ENCODE peak calls at places on chromosomes 6 and 20, in six cellular contexts. O is Panc1, Q is B cell, P is DND-41, W is IMR-90, S is lower leg skin. A is an unnamed sample.

GRCh38 chr20:18007534-18008292 is 38.9 kb downstream of the MGME1 start:
- DNase-seq in O (no peak), Q (no peak), P (no peak), W (no peak), S (no peak), A (no peak)

GRCh38 chr20:18904624-18905023 is 91.0 kb downstream of the SCP2D1 start:
- DNase-seq in O (peak), Q (no peak), P (no peak), W (no peak), S (no peak), A (no peak)

GRCh38 chr6:70327036-70327435 is 24.2 kb upstream of the COL9A1 start:
- DNase-seq in O (no peak), Q (no peak), P (no peak), W (no peak), S (no peak), A (no peak)

GRCh38 chr20:33005132-33005566 is 916 bp upstream of the SUN5 start:
- DNase-seq in O (no peak), Q (no peak), P (peak), W (peak), S (no peak), A (no peak)

GRCh38 chr20:10077081-10077471 is 42.3 kb downstream of the ANKEF1 start:
- DNase-seq in O (no peak), Q (no peak), P (no peak), W (no peak), S (no peak), A (no peak)

GRCh38 chr20:5888051-5888450 is 62.3 kb downstream of the TRMT6 start:
- DNase-seq in O (no peak), Q (no peak), P (no peak), W (no peak), S (no peak), A (no peak)

GRCh38 chr6:29653452-29654038 is 3.3 kb upstream of the MOG start:
- DNase-seq in O (no peak), Q (peak), P (peak), W (peak), S (no peak), A (no peak)

GRCh38 chr6:67541591-67541990 is 1093.5 kb upstream of the ADGRB3 start:
- DNase-seq in O (no peak), Q (no peak), P (no peak), W (no peak), S (no peak), A (no peak)

GRCh38 chr20:1313236-1313964 is 15.5 kb downstream of the SDCBP2 start:
- DNase-seq in O (peak), Q (peak), P (peak), W (peak), S (peak), A (peak)

GRCh38 chr6:161353208-161353613 is 79.3 kb upstream of the AGPAT4 start:
- DNase-seq in O (no peak), Q (no peak), P (no peak), W (no peak), S (no peak), A (no peak)

GRCh38 chr6:3532296-3532916 is 75.6 kb upstream of the SLC22A23 start:
- DNase-seq in O (no peak), Q (no peak), P (no peak), W (no peak), S (no peak), A (no peak)

GRCh38 chr6:142387997-142388815 is 86.4 kb downstream of the ADGRG6 start:
- DNase-seq in O (no peak), Q (no peak), P (no peak), W (peak), S (no peak), A (no peak)

GRCh38 chr6:36615018-36615761 is 21.0 kb downstream of the SRSF3 start:
- DNase-seq in O (no peak), Q (peak), P (peak), W (peak), S (peak), A (no peak)

GRCh38 chr6:133741375-133741861 is 147.5 kb upstream of the TCF21 start:
- DNase-seq in O (no peak), Q (no peak), P (no peak), W (peak), S (no peak), A (no peak)

GRCh38 chr20:21166801-21167200 is 40.9 kb downstream of the KIZ start:
- DNase-seq in O (no peak), Q (no peak), P (peak), W (no peak), S (no peak), A (no peak)

GRCh38 chr6:35808688-35809087 is 3.5 kb downstream of the LHFPL5 start:
- DNase-seq in O (no peak), Q (no peak), P (no peak), W (no peak), S (no peak), A (no peak)

GRCh38 chr6:166583230-166583629 is 3.2 kb downstream of the RAMACL start:
- DNase-seq in O (no peak), Q (no peak), P (no peak), W (no peak), S (peak), A (no peak)

GRCh38 chr20:17568972-17569471 is 853 bp upstream of the DSTN start:
- DNase-seq in O (peak), Q (no peak), P (no peak), W (peak), S (peak), A (peak)

GRCh38 chr20:16530201-16530681 is 43.0 kb downstream of the KIF16B start:
- DNase-seq in O (peak), Q (no peak), P (no peak), W (peak), S (no peak), A (no peak)

GRCh38 chr6:7633361-7633760 is 43.4 kb downstream of the SNRNP48 start:
- DNase-seq in O (no peak), Q (no peak), P (no peak), W (peak), S (no peak), A (no peak)

GRCh38 chr6:84526631-84527030 is 237.8 kb downstream of the TBX18 start:
- DNase-seq in O (no peak), Q (no peak), P (no peak), W (no peak), S (no peak), A (no peak)

GRCh38 chr6:43773050-43773956 is 3.3 kb downstream of the VEGFA start:
- DNase-seq in O (no peak), Q (peak), P (peak), W (peak), S (peak), A (peak)

GRCh38 chr6:90098025-90098474 is 198.6 kb downstream of the BACH2 start:
- DNase-seq in O (no peak), Q (no peak), P (peak), W (peak), S (peak), A (no peak)

GRCh38 chr20:49799698-49800097 is 12.9 kb upstream of the SLC9A8 start:
- DNase-seq in O (no peak), Q (no peak), P (no peak), W (no peak), S (no peak), A (no peak)

GRCh38 chr6:135722182-135722581 is 129.3 kb upstream of the PDE7B start:
- DNase-seq in O (no peak), Q (no peak), P (no peak), W (peak), S (no peak), A (no peak)

GRCh38 chr6:134683783-134684765 is 265.8 kb downstream of the ALDH8A1 start:
- DNase-seq in O (no peak), Q (no peak), P (no peak), W (peak), S (no peak), A (no peak)

GRCh38 chr6:164151161-164151728 is 736.7 kb downstream of the QKI start:
- DNase-seq in O (no peak), Q (no peak), P (no peak), W (no peak), S (no peak), A (no peak)

GRCh38 chr6:135604035-135604865 is 106.7 kb upstream of the AHI1 start:
- DNase-seq in O (no peak), Q (no peak), P (no peak), W (no peak), S (no peak), A (no peak)

GRCh38 chr6:112690497-112691202 is 343.5 kb downstream of the RFPL4B start:
- DNase-seq in O (peak), Q (no peak), P (no peak), W (peak), S (no peak), A (no peak)

GRCh38 chr20:1364106-1364505 is 28.7 kb downstream of the FKBP1A start:
- DNase-seq in O (no peak), Q (no peak), P (peak), W (no peak), S (no peak), A (no peak)

DNA sequence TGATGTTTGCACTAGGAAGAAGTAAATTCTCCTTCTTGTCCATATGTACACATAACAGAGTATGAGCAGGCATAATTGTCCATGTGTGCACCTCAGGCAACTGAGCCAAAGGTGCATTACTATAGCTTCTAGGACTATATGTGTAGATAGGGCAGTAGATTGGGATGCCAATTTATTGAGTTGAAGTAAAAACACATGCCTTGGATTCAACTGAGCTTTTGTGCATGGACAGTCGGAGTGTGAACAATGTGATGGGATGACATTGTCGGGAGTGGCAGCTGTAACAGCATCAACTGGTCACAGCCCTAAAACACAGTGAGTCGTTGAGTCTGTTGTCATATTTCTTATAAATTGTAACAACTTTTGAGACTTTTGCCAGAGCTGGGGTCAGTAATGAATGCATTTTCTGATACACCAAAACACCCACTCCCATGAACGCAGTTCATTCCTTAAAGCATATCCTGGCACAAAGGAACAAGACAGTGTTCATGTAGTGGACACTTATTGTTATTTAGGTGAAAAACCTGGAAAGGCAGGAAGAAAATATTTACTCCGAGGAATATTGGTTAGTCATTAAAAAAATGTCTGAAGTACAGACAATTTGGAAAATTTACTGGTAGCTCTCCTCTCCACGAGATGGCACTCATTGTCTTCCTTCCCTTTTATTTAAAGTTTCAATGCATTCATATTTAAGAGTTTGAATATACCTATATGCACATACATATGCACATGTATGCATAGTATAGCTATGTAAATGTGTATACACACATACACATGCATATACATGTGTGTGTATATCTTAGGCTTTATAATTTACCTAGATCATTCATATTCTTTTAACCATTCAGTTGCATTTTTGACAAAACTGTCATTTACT is 302.0 kb upstream of the STXBP5 start:
- DNase-seq in O (no peak), Q (no peak), P (no peak), W (peak), S (no peak), A (no peak)
- TF ChIP-seq CTCF in O (peak), Q (no peak), P (peak), W (peak), S (no peak), A (no peak)

GRCh38 chr6:22418714-22419113 is 121.9 kb upstream of the PRL start:
- DNase-seq in O (no peak), Q (no peak), P (no peak), W (no peak), S (no peak), A (no peak)

GRCh38 chr6:22409487-22409886 is 112.7 kb upstream of the PRL start:
- DNase-seq in O (no peak), Q (no peak), P (no peak), W (peak), S (no peak), A (no peak)

GRCh38 chr6:22411408-22412105 is 114.7 kb upstream of the PRL start:
- DNase-seq in O (no peak), Q (no peak), P (no peak), W (peak), S (no peak), A (no peak)

GRCh38 chr6:22412994-22413393 is 116.2 kb upstream of the PRL start:
- DNase-seq in O (no peak), Q (no peak), P (no peak), W (no peak), S (no peak), A (no peak)

GRCh38 chr6:22413681-22414305 is 117.0 kb upstream of the PRL start:
- DNase-seq in O (no peak), Q (no peak), P (no peak), W (peak), S (no peak), A (no peak)
- TF ChIP-seq CTCF in O (no peak), Q (no peak), P (no peak), W (peak), S (no peak), A (peak)

GRCh38 chr6:122947355-122947754 is 48.7 kb upstream of the CLVS2 start:
- DNase-seq in O (no peak), Q (no peak), P (peak), W (no peak), S (no peak), A (no peak)
- TF ChIP-seq CTCF in O (peak), Q (no peak), P (peak), W (no peak), S (no peak), A (peak)

GRCh38 chr20:61911824-61912223 is 153.9 kb downstream of the TAF4 start:
- DNase-seq in O (no peak), Q (no peak), P (no peak), W (no peak), S (no peak), A (no peak)

GRCh38 chr20:61915101-61915500 is 150.6 kb downstream of the TAF4 start:
- DNase-seq in O (no peak), Q (no peak), P (no peak), W (no peak), S (no peak), A (no peak)

GRCh38 chr20:61912665-61913422 is 152.8 kb downstream of the TAF4 start:
- DNase-seq in O (no peak), Q (no peak), P (no peak), W (no peak), S (no peak), A (no peak)

GRCh38 chr20:61916318-61916891 is 149.3 kb downstream of the TAF4 start:
- DNase-seq in O (no peak), Q (no peak), P (no peak), W (no peak), S (no peak), A (no peak)

GRCh38 chr20:61913423-61914225 is 152.1 kb downstream of the TAF4 start:
- DNase-seq in O (no peak), Q (no peak), P (no peak), W (no peak), S (no peak), A (no peak)
- TF ChIP-seq CTCF in O (no peak), Q (no peak), P (no peak), W (no peak), S (no peak), A (no peak)

GRCh38 chr20:37007898-37008649 is 56.6 kb upstream of the SAMHD1 start:
- DNase-seq in O (no peak), Q (no peak), P (no peak), W (peak), S (no peak), A (no peak)
- TF ChIP-seq CTCF in O (no peak), Q (peak), P (peak), W (peak), S (no peak), A (no peak)